ENCODE peak calls at places on chromosomes 2 and 18, in ten cellular contexts. D is right cardiac atrium, Y is endothelial cell of umbilical vein, W is aorta, Q is left lung, X is heart right ventricle, S is Peyer's patch, K is K562, F is left ventricle myocardium inferior, Z is brain microvascular endothelial cell. T is an unnamed sample.

GRCh38 chr2:241272298-241272721 is 43.2 kb downstream of the HDLBP start:
- DNase-seq in D (peak; percentile 52), Y (peak; percentile 26), W (peak; percentile 82), Q (peak; percentile 47), X (no peak), S (peak; percentile 61), K (no peak), F (peak; percentile 41), Z (no peak), T (no peak)

GRCh38 chr2:30956995-30957394 is 149.7 kb upstream of the CAPN13 start:
- DNase-seq in D (no peak), Y (no peak), W (no peak), Q (no peak), X (no peak), S (no peak), K (no peak), F (no peak), Z (no peak), T (no peak)

GRCh38 chr2:236001166-236001828 is 166.9 kb downstream of the GBX2 start:
- DNase-seq in D (no peak), Y (peak; percentile 85), W (no peak), Q (no peak), X (no peak), S (no peak), K (no peak), F (no peak), Z (no peak), T (no peak)

GRCh38 chr2:204030337-204030736 is 93.8 kb downstream of the ICOS start:
- DNase-seq in D (no peak), Y (no peak), W (no peak), Q (no peak), X (peak; percentile 6), S (no peak), K (no peak), F (no peak), Z (no peak), T (no peak)

GRCh38 chr2:217361491-217361890 is 501.6 kb upstream of the TNP1 start:
- DNase-seq in D (no peak), Y (no peak), W (no peak), Q (no peak), X (no peak), S (no peak), K (no peak), F (no peak), Z (no peak), T (no peak)

GRCh38 chr18:51425889-51426288 is 228.4 kb upstream of the MEX3C start:
- DNase-seq in D (no peak), Y (no peak), W (no peak), Q (no peak), X (no peak), S (no peak), K (no peak), F (no peak), Z (no peak), T (no peak)

GRCh38 chr2:118970396-118971135 is 28.6 kb downstream of the MARCO start:
- DNase-seq in D (no peak), Y (no peak), W (no peak), Q (peak; percentile 83), X (no peak), S (no peak), K (no peak), F (peak; percentile 39), Z (no peak), T (no peak)

GRCh38 chr2:28390857-28391563 is 1.6 kb upstream of the FOSL2 start:
- DNase-seq in D (peak; percentile 94), Y (peak; percentile 89), W (peak; percentile 93), Q (peak; percentile 79), X (peak; percentile 82), S (peak; percentile 90), K (peak; percentile 26), F (peak; percentile 90), Z (peak; percentile 74), T (no peak)

GRCh38 chr2:200471324-200471848 is 38.5 kb downstream of the KCTD18 start:
- DNase-seq in D (no peak), Y (peak; percentile 21), W (no peak), Q (no peak), X (no peak), S (no peak), K (no peak), F (no peak), Z (no peak), T (peak; percentile 8)

GRCh38 chr2:239234826-239235175 is 166.0 kb downstream of the HDAC4 start:
- DNase-seq in D (no peak), Y (no peak), W (no peak), Q (no peak), X (no peak), S (no peak), K (no peak), F (no peak), Z (no peak), T (no peak)

GRCh38 chr2:41502752-41503151 is 545.1 kb upstream of the PKDCC start:
- DNase-seq in D (no peak), Y (no peak), W (no peak), Q (no peak), X (no peak), S (no peak), K (no peak), F (no peak), Z (no peak), T (no peak)

GRCh38 chr2:67070826-67071225 is 326.3 kb upstream of the ETAA1 start:
- DNase-seq in D (no peak), Y (no peak), W (no peak), Q (no peak), X (no peak), S (no peak), K (no peak), F (no peak), Z (no peak), T (no peak)

GRCh38 chr2:67075530-67076253 is 321.4 kb upstream of the ETAA1 start:
- DNase-seq in D (no peak), Y (no peak), W (no peak), Q (no peak), X (no peak), S (no peak), K (no peak), F (no peak), Z (no peak), T (no peak)

GRCh38 chr2:67079729-67080128 is 317.4 kb upstream of the ETAA1 start:
- DNase-seq in D (no peak), Y (no peak), W (no peak), Q (no peak), X (no peak), S (no peak), K (no peak), F (no peak), Z (no peak), T (no peak)

GRCh38 chr2:67075056-67075455 is 322.1 kb upstream of the ETAA1 start:
- DNase-seq in D (no peak), Y (no peak), W (no peak), Q (no peak), X (no peak), S (no peak), K (no peak), F (no peak), Z (no peak), T (no peak)

GRCh38 chr2:67076265-67076664 is 320.9 kb upstream of the ETAA1 start:
- DNase-seq in D (no peak), Y (no peak), W (no peak), Q (no peak), X (no peak), S (no peak), K (no peak), F (no peak), Z (no peak), T (no peak)
- H3K27me3 ChIP-seq in D (no peaks in the 10 kb centered on the region), Y (no peaks in the 10 kb centered on the region), W (no peaks in the 10 kb centered on the region), Q (no peaks in the 10 kb centered on the region), X (no peaks in the 10 kb centered on the region), S (no peaks in the 10 kb centered on the region), K (no peaks in the 10 kb centered on the region), F (no peaks in the 10 kb centered on the region), Z (no peaks in the 10 kb centered on the region), T (no peaks in the 10 kb centered on the region)

DNA sequence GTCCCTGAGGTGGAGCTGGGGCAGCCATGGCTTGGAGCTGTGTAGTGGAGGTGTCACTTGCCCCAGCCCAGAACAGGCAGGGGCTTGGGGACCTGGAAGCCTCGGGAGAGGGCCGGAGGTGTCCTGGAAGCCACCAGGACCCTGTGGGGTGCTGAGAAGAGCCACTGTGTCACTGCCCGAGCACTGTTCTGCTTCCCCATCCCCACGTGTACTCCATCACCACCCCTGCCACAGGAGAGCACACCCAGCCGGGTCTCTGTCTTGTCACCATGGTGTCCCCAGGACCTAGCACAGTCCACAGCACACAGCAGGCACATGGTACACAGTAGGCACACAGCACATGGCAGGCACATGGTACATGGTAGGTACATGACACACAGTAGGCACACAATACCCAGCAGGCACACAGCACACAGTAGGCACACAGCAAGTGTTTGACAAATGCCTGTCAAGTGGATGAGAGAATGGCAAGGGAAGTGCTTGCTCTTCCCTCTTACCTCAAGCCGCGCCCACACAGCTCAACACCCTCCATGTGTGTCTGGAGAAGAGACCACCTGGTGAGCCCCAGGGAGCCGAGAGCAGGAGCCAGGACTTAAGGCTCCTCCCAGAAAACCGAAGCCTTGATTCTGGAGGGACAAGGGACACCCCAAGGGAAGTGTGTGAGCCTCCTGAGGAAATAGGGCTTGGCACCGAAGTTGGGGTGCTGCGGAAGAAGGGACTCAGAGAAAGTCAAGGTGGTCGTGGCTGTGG is 13.3 kb downstream of the MBP start:
- DNase-seq in D (no peak), Y (no peak), W (no peak), Q (peak; percentile 25), X (no peak), S (peak; percentile 36), K (no peak), F (no peak), Z (no peak), T (no peak)
- H3K27ac ChIP-seq in D (no peak overlapping the region), Y (no peak overlapping the region), W (no peak overlapping the region), Q (no peak overlapping the region), X (no peak overlapping the region), S (no peak overlapping the region), K (no peak overlapping the region), F (no peak overlapping the region), Z (no peak overlapping the region), T (peak overlapping the region; percentile 27)

DNA sequence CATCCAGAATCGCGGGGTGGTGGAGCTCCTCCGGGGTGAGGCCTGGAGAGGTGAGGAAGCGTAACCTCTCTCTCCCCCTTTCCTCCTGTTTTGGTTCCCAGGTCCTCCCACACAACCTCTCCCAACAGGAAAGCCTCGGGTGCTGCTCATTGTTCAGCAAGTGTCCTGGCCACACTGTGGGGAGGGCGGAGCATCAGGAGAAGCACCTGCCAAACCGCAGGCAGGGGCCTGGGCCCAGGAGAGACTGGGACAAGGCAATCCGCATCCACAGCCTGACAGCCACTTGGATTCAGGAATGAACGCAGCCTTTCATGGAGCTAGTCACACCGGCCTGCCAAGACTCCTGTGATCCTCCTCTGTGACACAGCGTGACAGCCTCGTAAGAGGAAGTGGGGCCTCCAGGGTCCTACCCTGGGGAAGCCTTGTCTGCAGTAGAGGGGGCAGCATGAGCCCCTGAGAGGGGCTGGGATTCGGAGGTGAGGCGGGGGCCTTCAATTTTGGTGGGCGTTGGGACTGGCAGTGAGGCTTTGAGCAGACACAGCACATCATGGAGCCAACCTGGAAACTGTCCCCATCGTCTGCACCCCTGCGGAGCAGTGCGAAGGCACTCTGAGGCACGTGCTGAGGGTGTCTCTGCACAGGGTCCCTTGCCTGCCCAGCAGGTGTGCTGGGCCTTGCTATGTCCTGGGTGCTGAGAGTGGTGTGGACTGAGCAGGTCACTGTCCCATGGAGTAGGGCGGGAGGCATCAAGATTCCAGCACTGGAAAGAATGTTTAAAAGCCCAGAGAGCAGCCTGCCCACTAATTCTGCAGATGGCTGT is 62.2 kb downstream of the EDAR start:
- DNase-seq in D (no peak), Y (no peak), W (peak; percentile 49), Q (peak; percentile 13), X (no peak), S (no peak), K (no peak), F (no peak), Z (no peak), T (no peak)
- H3K27me3 ChIP-seq in D (no peaks in the 10 kb centered on the region), Y (no peaks in the 10 kb centered on the region), W (no peaks in the 10 kb centered on the region), Q (no peaks in the 10 kb centered on the region), X (no peaks in the 10 kb centered on the region), S (no peaks in the 10 kb centered on the region), K (peaks cover 93% of the 10 kb centered on the region), F (peaks cover 22% of the 10 kb centered on the region), Z (peaks cover 5% of the 10 kb centered on the region), T (no peaks in the 10 kb centered on the region)

GRCh38 chr2:213021971-213022899 is 129.2 kb downstream of the IKZF2 start:
- DNase-seq in D (no peak), Y (no peak), W (no peak), Q (no peak), X (no peak), S (no peak), K (no peak), F (no peak), Z (peak; percentile 89), T (no peak)
- H3K27ac ChIP-seq in D (no peak overlapping the region), Y (no peak overlapping the region), W (no peak overlapping the region), Q (no peak overlapping the region), X (no peak overlapping the region), S (no peak overlapping the region), K (no peak overlapping the region), F (no peak overlapping the region), Z (peak overlapping the region; percentile 98), T (no peak overlapping the region)